ENCODE peak calls at places on chromosome 4, in five cellular contexts. W, G, L, A and Z are unnamed samples.

GRCh38 chr4:10074767-10075105 is 41.9 kb downstream of the WDR1 start:
- DNase-seq in W (no peak), L (no peak), A (peak; percentile 31), G (peak; percentile 42), Z (peak; percentile 84)

GRCh38 chr4:113675731-113676707 is 85.5 kb downstream of the CAMK2D start:
- DNase-seq in W (no peak), L (no peak), A (no peak), G (peak; percentile 25), Z (no peak)

GRCh38 chr4:9792381-9792780 is 10.9 kb downstream of the DRD5 start:
- DNase-seq in L (no peak), W (no peak), A (no peak), G (no peak), Z (no peak)

GRCh38 chr4:110287130-110287529 is 88.7 kb upstream of the ELOVL6 start:
- DNase-seq in A (no peak), L (peak; percentile 44), G (peak; percentile 84), W (peak; percentile 83), Z (peak; percentile 94)

GRCh38 chr4:124060261-124060918 is 652.1 kb downstream of the ANKRD50 start:
- DNase-seq in G (peak; percentile 64), A (no peak), L (no peak), W (peak; percentile 80), Z (peak; percentile 43)

GRCh38 chr4:182089326-182089725 is 153.9 kb upstream of the TENM3 start:
- DNase-seq in G (peak; percentile 13), A (peak; percentile 25), W (peak; percentile 36), L (peak; percentile 2), Z (peak; percentile 30)

GRCh38 chr4:181845617-181846016 is 397.6 kb upstream of the TENM3 start:
- DNase-seq in A (no peak), G (no peak), L (no peak), W (no peak), Z (no peak)

GRCh38 chr4:36322921-36323354 is 41.5 kb downstream of the DTHD1 start:
- DNase-seq in L (no peak), G (no peak), W (no peak), A (no peak), Z (no peak)

GRCh38 chr4:182770259-182770968 is 146.8 kb downstream of the DCTD start:
- DNase-seq in G (no peak), A (peak; percentile 23), L (no peak), W (no peak), Z (no peak)

GRCh38 chr4:71648923-71649322 is 135.0 kb downstream of the GC start:
- DNase-seq in G (peak; percentile 34), A (no peak), L (no peak), W (no peak), Z (no peak)

GRCh38 chr4:75099321-75099720 is 166.4 kb downstream of the PARM1 start:
- DNase-seq in L (no peak), W (peak; percentile 99), G (peak; percentile 73), A (no peak), Z (no peak)

GRCh38 chr4:3255611-3256186 is 6.7 kb downstream of the MSANTD1 start:
- DNase-seq in G (no peak), W (no peak), A (no peak), L (no peak), Z (no peak)

GRCh38 chr4:24511371-24512063 is 72.8 kb downstream of the DHX15 start:
- DNase-seq in W (no peak), G (no peak), L (no peak), A (no peak), Z (no peak)

GRCh38 chr4:6153874-6154273 is 46.5 kb downstream of the JAKMIP1 start:
- DNase-seq in L (no peak), G (no peak), A (peak; percentile 10), W (no peak), Z (no peak)

GRCh38 chr4:30945586-30945985 is 225.4 kb downstream of the PCDH7 start:
- DNase-seq in W (no peak), A (no peak), G (no peak), L (peak; percentile 61), Z (no peak)

GRCh38 chr4:107989162-107989536 is 540 bp upstream of the HADH start:
- DNase-seq in A (no peak), G (no peak), L (no peak), W (peak; percentile 14), Z (no peak)

GRCh38 chr4:1553365-1553764 is 130.7 kb downstream of the FAM53A start:
- DNase-seq in A (no peak), G (no peak), L (no peak), W (no peak), Z (no peak)
- H3K9ac ChIP-seq in A (no peak overlapping the region), G (no peak overlapping the region), L (no peak overlapping the region), W (no peak overlapping the region), Z (no peak overlapping the region)

GRCh38 chr4:60482921-60483351 is 717.2 kb upstream of the ADGRL3 start:
- DNase-seq in W (no peak), G (no peak), A (peak; percentile 33), L (no peak), Z (no peak)
- H3K4me2 ChIP-seq in W (no peak overlapping the region), G (no peak overlapping the region), A (peak overlapping the region; percentile 60), L (no peak overlapping the region), Z (no peak overlapping the region)

GRCh38 chr4:184151988-184152485 is 65.6 kb downstream of the ENPP6 start:
- DNase-seq in W (no peak), G (no peak), A (no peak), L (no peak), Z (no peak)

GRCh38 chr4:184150102-184150839 is 67.4 kb downstream of the ENPP6 start:
- DNase-seq in G (no peak), W (no peak), A (no peak), L (no peak), Z (no peak)

GRCh38 chr4:184157322-184157721 is 60.4 kb downstream of the ENPP6 start:
- DNase-seq in L (no peak), W (no peak), G (no peak), A (no peak), Z (no peak)

GRCh38 chr4:184153781-184154542 is 63.7 kb downstream of the ENPP6 start:
- DNase-seq in A (no peak), L (no peak), G (no peak), W (no peak), Z (no peak)

GRCh38 chr4:184156169-184156568 is 61.5 kb downstream of the ENPP6 start:
- DNase-seq in W (no peak), L (no peak), G (no peak), A (no peak), Z (no peak)
- TF ChIP-seq EZH2phosphoT487 in W (no peak), L (no peak), G (no peak), A (no peak), Z (no peak)

GRCh38 chr4:38131371-38132139 is 171.4 kb downstream of the PTTG2 start:
- DNase-seq in L (no peak), A (peak; percentile 80), W (peak; percentile 54), G (no peak), Z (no peak)
- H3K9ac ChIP-seq in L (no peak overlapping the region), A (no peak overlapping the region), W (peak overlapping the region; percentile 75), G (no peak overlapping the region), Z (peak overlapping the region; percentile 84)

GRCh38 chr4:150943831-150944230 is 71.3 kb downstream of the LRBA start:
- DNase-seq in L (no peak), A (peak; percentile 2), G (no peak), W (no peak), Z (peak; percentile 8)
- H3K4me2 ChIP-seq in L (no peak overlapping the region), A (no peak overlapping the region), G (no peak overlapping the region), W (no peak overlapping the region), Z (no peak overlapping the region)

GRCh38 chr4:150363721-150364688 is 217.9 kb upstream of the MAB21L2 start:
- DNase-seq in W (peak; percentile 48), G (no peak), L (no peak), A (no peak), Z (no peak)
- TF ChIP-seq EZH2phosphoT487 in W (no peak), G (no peak), L (no peak), A (no peak), Z (no peak)

GRCh38 chr4:77145806-77146425 is 11.1 kb upstream of the CCNG2 start:
- DNase-seq in A (no peak), W (peak; percentile 47), G (no peak), L (no peak), Z (peak; percentile 48)
- H3K9ac ChIP-seq in A (no peak overlapping the region), W (no peak overlapping the region), G (peak overlapping the region; percentile 56), L (no peak overlapping the region), Z (no peak overlapping the region)